ENCODE peak calls at places on chromosomes 16 and 17, in six cellular contexts. T is esophagus muscularis mucosa, K is ovary, C is A549, N is stomach, J is upper lobe of left lung. B is an unnamed sample.

GRCh38 chr16:1972490-1972877 is 631 bp downstream of the TBL3 start:
- DNase-seq in T (no peak), K (no peak), C (no peak), N (no peak), J (no peak), B (no peak)

GRCh38 chr17:56834380-56835258 is 668 bp downstream of the DGKE start:
- DNase-seq in T (no peak), K (peak), C (peak), N (peak), J (peak), B (peak)

GRCh38 chr16:57372372-57373116 is at the start of gene CX3CL1:
- DNase-seq in T (no peak), K (peak), C (no peak), N (peak), J (peak), B (no peak)

GRCh38 chr16:58815188-58815888 is 81.2 kb upstream of the GOT2 start:
- DNase-seq in T (no peak), K (no peak), C (peak), N (no peak), J (no peak), B (no peak)

GRCh38 chr16:966505-966904 is 4.3 kb downstream of the LMF1 start:
- DNase-seq in T (no peak), K (no peak), C (no peak), N (no peak), J (no peak), B (no peak)

GRCh38 chr16:554640-555413 is 5.4 kb upstream of the PRR35 start:
- DNase-seq in T (no peak), K (no peak), C (no peak), N (no peak), J (no peak), B (no peak)

GRCh38 chr16:88781140-88782077 is 3.6 kb downstream of the PIEZO1 start:
- DNase-seq in T (no peak), K (no peak), C (no peak), N (no peak), J (peak), B (no peak)

GRCh38 chr17:81911277-81911961 is at the start of gene PCYT2:
- DNase-seq in T (peak), K (peak), C (peak), N (peak), J (peak), B (peak)

GRCh38 chr17:53353919-53354351 is 468.8 kb upstream of the KIF2B start:
- DNase-seq in T (peak), K (no peak), C (no peak), N (peak), J (no peak), B (no peak)

DNA sequence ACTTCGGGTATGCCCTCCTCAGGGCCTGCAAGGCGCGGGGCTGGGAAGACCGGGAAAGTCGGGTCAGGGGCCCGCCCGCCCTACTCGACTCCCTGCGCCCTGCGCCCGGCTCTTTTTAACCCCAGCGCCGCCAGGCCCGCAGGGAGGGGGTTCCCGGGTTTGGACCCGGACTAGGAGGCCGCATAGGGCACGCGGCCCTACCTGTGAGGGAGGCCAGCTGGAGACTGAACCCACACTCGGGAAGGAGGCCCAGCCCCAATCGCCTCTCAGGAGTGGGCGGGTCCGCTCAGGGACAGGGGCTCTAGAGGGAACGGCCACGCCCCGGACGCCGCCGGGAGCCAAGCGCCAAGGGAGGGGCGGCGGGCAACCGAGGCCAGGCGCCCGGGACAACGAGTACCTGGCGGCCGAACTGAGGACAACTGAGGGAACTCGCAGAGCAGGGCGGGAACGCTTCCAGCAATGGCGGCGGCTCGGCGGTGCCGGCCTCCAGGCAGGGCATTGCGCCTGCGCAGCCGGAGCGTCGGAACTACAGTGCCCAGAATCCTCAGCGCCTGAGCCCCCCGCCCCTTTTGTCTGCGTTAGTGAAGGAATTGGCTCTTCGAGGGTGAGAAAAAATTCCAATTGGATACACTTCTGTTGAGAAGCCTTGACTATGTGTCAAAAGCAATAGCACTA is at the start of gene ZNF624:
- DNase-seq in T (peak), K (peak), C (peak), N (peak), J (peak), B (peak)
- TF ChIP-seq EP300 in T (peak), K (no peak), C (no peak), N (peak), J (no peak), B (peak)

DNA sequence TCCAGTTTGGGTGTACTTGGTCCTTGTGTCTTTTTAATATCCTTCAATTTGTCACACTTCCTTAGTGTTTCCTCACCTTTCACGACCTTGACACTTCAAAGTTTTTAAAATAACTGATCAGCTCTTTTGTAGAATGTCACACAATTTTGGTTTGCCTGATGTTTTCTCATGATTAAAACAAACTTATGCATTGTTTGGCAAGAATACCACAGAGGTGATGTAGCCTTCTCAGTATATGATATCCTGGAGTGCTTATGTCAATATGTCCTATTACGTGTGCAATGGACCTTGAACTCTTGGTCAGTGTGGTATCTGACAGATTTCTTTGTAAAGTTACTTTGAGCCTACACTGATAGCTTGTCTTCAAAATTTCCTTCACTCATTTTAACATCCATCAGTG is 297.4 kb downstream of the CNTNAP4 start:
- DNase-seq in T (no peak), K (no peak), C (peak), N (no peak), J (no peak), B (no peak)
- TF ChIP-seq EP300 in T (no peak), K (no peak), C (no peak), N (no peak), J (no peak), B (no peak)

DNA sequence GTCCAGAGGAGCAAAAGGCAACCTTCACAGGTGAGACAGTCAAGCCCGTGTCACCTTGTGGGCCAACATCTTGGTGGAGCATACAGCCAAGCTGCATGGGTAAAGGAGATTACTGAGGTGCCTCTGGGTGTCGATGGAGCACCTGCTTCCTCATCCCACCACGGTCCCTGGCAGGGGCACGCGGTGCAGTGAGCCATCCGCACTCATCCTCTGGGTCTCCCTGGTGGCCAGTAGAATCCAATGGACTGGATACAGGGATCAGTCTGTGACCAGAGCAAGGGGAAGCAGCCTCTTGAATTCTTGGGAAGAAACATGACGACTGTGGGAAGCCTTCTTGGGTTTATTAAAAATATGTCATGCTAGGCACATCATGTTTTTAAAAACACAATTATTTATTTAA is 4.8 kb upstream of the WSCD1 start:
- DNase-seq in T (no peak), K (no peak), C (no peak), N (no peak), J (no peak), B (no peak)
- TF ChIP-seq EP300 in T (no peak), K (no peak), C (no peak), N (no peak), J (no peak), B (no peak)

GRCh38 chr17:48603959-48604769 is 622 bp downstream of the HOXB6 start:
- DNase-seq in T (no peak), K (no peak), C (peak), N (no peak), J (no peak), B (no peak)
- TF ChIP-seq EP300 in T (no peak), K (no peak), C (no peak), N (no peak), J (no peak), B (peak)

GRCh38 chr17:17900615-17901520 is 64.1 kb upstream of the SREBF1 start:
- DNase-seq in T (peak), K (peak), C (peak), N (peak), J (peak), B (peak)
- TF ChIP-seq EP300 in T (no peak), K (no peak), C (peak), N (no peak), J (no peak), B (peak)